ENCODE peak calls at places on chromosomes 3 and 15, in six cellular contexts. P is stimulated activated CD4-positive, alpha-beta T cell treated with anti-CD3 and anti-CD28 coated beads, Interleukin-1b, Interleukin-23, amount 100 ng/mL, for 1 hour; F is renal cortical epithelial cell; L is SW 1271; C is NCI-H2171 treated with DMSO at 0.1 percent for 48 hours; R is CD8-positive, alpha-beta memory T cell. H is an unnamed sample.

GRCh38 chr3:29176501-29176900 is 104.4 kb upstream of the RBMS3 start:
- DNase-seq in F (no peak), P (no peak), L (no peak), C (peak; percentile 87), R (no peak), H (no peak)

GRCh38 chr15:31391687-31392671 is 65.3 kb downstream of the KLF13 start:
- DNase-seq in L (no peak), R (peak; percentile 81), F (peak; percentile 73), P (peak; percentile 48), C (peak; percentile 61), H (peak; percentile 80)

GRCh38 chr3:99833833-99834583 is 16.3 kb downstream of the CMSS1 start:
- DNase-seq in R (no peak), F (no peak), L (no peak), P (no peak), C (no peak), H (no peak)

GRCh38 chr3:189948724-189949045 is 172.0 kb downstream of the P3H2 start:
- DNase-seq in L (no peak), P (no peak), R (no peak), F (no peak), C (no peak), H (no peak)

GRCh38 chr3:69439683-69440270 is 53.9 kb upstream of the FRMD4B start:
- DNase-seq in L (peak; percentile 2), F (peak; percentile 54), P (no peak), C (no peak), R (no peak), H (peak; percentile 33)

GRCh38 chr3:158802399-158803023 is 657 bp downstream of the MFSD1 start:
- DNase-seq in F (peak; percentile 15), C (no peak), L (peak; percentile 50), P (no peak), R (peak; percentile 2), H (peak; percentile 65)

GRCh38 chr3:150022406-150023238 is 51.9 kb upstream of the PFN2 start:
- DNase-seq in P (no peak), R (no peak), C (peak; percentile 74), F (no peak), L (no peak), H (no peak)

GRCh38 chr15:60392601-60392985 is 5.2 kb downstream of the ANXA2 start:
- DNase-seq in L (peak; percentile 96), P (no peak), C (no peak), R (no peak), F (peak; percentile 92), H (peak; percentile 95)

GRCh38 chr3:158160958-158161357 is 51.1 kb downstream of the RSRC1 start:
- DNase-seq in R (no peak), F (peak; percentile 95), P (no peak), C (no peak), L (peak; percentile 39), H (peak; percentile 27)

GRCh38 chr15:63094495-63094931 is 27.1 kb upstream of the LACTB start:
- DNase-seq in F (peak; percentile 51), P (no peak), R (no peak), L (no peak), C (peak; percentile 53), H (peak; percentile 66)

GRCh38 chr3:129002573-129003569 is 1.8 kb downstream of the EFCC1 start:
- DNase-seq in C (no peak), L (no peak), R (no peak), P (no peak), F (no peak), H (no peak)

GRCh38 chr3:87088366-87088983 is 97.5 kb upstream of the VGLL3 start:
- DNase-seq in L (no peak), C (no peak), R (no peak), P (no peak), F (no peak), H (no peak)

GRCh38 chr3:134090031-134090430 is 60.3 kb upstream of the SLCO2A1 start:
- DNase-seq in P (no peak), F (no peak), R (no peak), C (no peak), L (no peak), H (no peak)

GRCh38 chr15:69226028-69226355 is 65.6 kb downstream of the GLCE start:
- DNase-seq in R (no peak), F (no peak), L (no peak), C (no peak), P (no peak), H (no peak)

GRCh38 chr3:170863768-170864167 is 6.2 kb downstream of the RPL22L1 start:
- DNase-seq in F (no peak), P (no peak), L (no peak), R (no peak), C (no peak), H (no peak)

GRCh38 chr3:24832878-24833277 is 338.2 kb upstream of the THRB start:
- DNase-seq in F (no peak), R (no peak), L (no peak), C (no peak), P (no peak), H (no peak)

GRCh38 chr3:50256978-50257890 is 11.7 kb upstream of the SEMA3B start:
- DNase-seq in R (no peak), F (no peak), P (no peak), L (no peak), C (no peak), H (no peak)

GRCh38 chr3:196735751-196736150 is 3.9 kb upstream of the PAK2 start:
- DNase-seq in C (no peak), L (no peak), F (no peak), R (no peak), P (no peak), H (no peak)

GRCh38 chr3:64450396-64450956 is 225.2 kb upstream of the PRICKLE2 start:
- DNase-seq in C (no peak), R (no peak), P (no peak), F (no peak), L (no peak), H (no peak)

GRCh38 chr15:39969871-39970270 is 36.0 kb downstream of the EIF2AK4 start:
- DNase-seq in C (no peak), R (no peak), P (no peak), L (no peak), F (peak; percentile 89), H (peak; percentile 32)

GRCh38 chr15:31299588-31300207 is 26.9 kb upstream of the KLF13 start:
- DNase-seq in L (no peak), R (no peak), F (no peak), C (no peak), P (no peak), H (no peak)

GRCh38 chr15:65939901-65940617 is 70.8 kb downstream of the RAB11A start:
- DNase-seq in C (no peak), P (no peak), F (peak; percentile 99), L (no peak), R (no peak), H (peak; percentile 78)

GRCh38 chr15:39193611-39194010 is 387.3 kb upstream of the THBS1 start:
- DNase-seq in R (no peak), C (no peak), L (peak; percentile 4), P (no peak), F (no peak), H (no peak)

GRCh38 chr3:185677146-185677829 is 91.2 kb downstream of the SENP2 start:
- DNase-seq in C (peak; percentile 41), P (no peak), R (no peak), F (peak; percentile 76), L (peak; percentile 78), H (peak; percentile 73)

GRCh38 chr15:49832421-49832980 is 211.7 kb downstream of the DTWD1 start:
- DNase-seq in C (peak; percentile 30), P (no peak), L (no peak), R (no peak), F (peak; percentile 44), H (peak; percentile 32)

GRCh38 chr3:117709108-117709507 is 999.5 kb downstream of the TUSC7 start:
- DNase-seq in C (no peak), L (no peak), F (no peak), R (no peak), P (no peak), H (no peak)

GRCh38 chr3:190385835-190386688 is 1.9 kb upstream of the CLDN16 start:
- DNase-seq in P (no peak), R (no peak), F (peak; percentile 98), L (peak; percentile 92), C (no peak), H (peak; percentile 96)

GRCh38 chr3:78420611-78421010 is 1347.2 kb downstream of the ROBO1 start:
- DNase-seq in R (no peak), P (no peak), F (no peak), L (no peak), C (no peak), H (no peak)

GRCh38 chr15:66115568-66116206 is 137.9 kb downstream of the MEGF11 start:
- DNase-seq in F (no peak), C (peak; percentile 94), R (peak; percentile 27), L (no peak), P (no peak), H (no peak)

GRCh38 chr15:101391981-101392566 is 97.0 kb upstream of the SNRPA1 start:
- DNase-seq in R (no peak), P (no peak), L (no peak), F (no peak), C (no peak), H (no peak)

GRCh38 chr3:9808345-9809037 is 1.6 kb upstream of the TTLL3 start:
- DNase-seq in C (peak; percentile 55), F (peak; percentile 62), R (no peak), L (peak; percentile 61), P (no peak), H (peak; percentile 28)

GRCh38 chr3:81554348-81554747 is 207.1 kb downstream of the GBE1 start:
- DNase-seq in R (no peak), P (no peak), L (no peak), C (no peak), F (peak; percentile 66), H (no peak)

GRCh38 chr3:28743843-28744242 is 395.2 kb upstream of the AZI2 start:
- DNase-seq in C (no peak), R (no peak), F (peak; percentile 26), L (no peak), P (no peak), H (no peak)

GRCh38 chr3:122458992-122459391 is 43.1 kb upstream of the WDR5B start:
- DNase-seq in C (peak; percentile 28), R (no peak), L (peak; percentile 58), F (peak; percentile 71), P (no peak), H (no peak)

H was measured in kidney glomerular epithelial cell.